ENCODE peak calls at places on chromosomes 1 and 21, in six cellular contexts. W is activated naive CD8-positive, alpha-beta T cell treated with anti-CD3 and anti-CD28 coated beads, Interleukin-2, amount 10 ng/mL, durations not matched to agents 7 days and 5 days; V is Panc1; D is stimulated activated naive CD8-positive, alpha-beta T cell treated with anti-CD3 and anti-CD28 coated beads, Interleukin-15, Interleukin-2, amounts not matched to agents 100 U/mL and 50 U/mL, for 24 hours; M is left lung; X is lower lobe of right lung. U is an unnamed sample.

GRCh38 chr1:84705503-84705902 is 15.2 kb upstream of the SSX2IP start:
- ATAC-seq in W (no peak), V (no peak), M (no peak), X (no peak), D (no peak), U (no peak)

GRCh38 chr1:12172042-12172851 is 5.5 kb downstream of the TNFRSF1B start:
- ATAC-seq in W (no peak), M (no peak), D (peak), X (no peak), V (no peak), U (peak)

GRCh38 chr1:159911668-159912067 is 11.7 kb upstream of the CFAP45 start:
- ATAC-seq in W (peak), D (peak), M (no peak), V (no peak), X (no peak), U (peak)

GRCh38 chr1:26970810-26971209 is 10.5 kb upstream of the KDF1 start:
- ATAC-seq in V (no peak), W (no peak), X (no peak), M (no peak), D (no peak), U (no peak)

GRCh38 chr1:212166296-212167039 is 118.7 kb upstream of the PPP2R5A start:
- ATAC-seq in W (no peak), X (no peak), M (peak), V (no peak), D (no peak), U (no peak)

GRCh38 chr21:27202301-27202700 is 235.4 kb upstream of the ADAMTS5 start:
- ATAC-seq in D (no peak), W (no peak), X (no peak), V (no peak), M (no peak), U (no peak)

GRCh38 chr1:147837845-147838363 is 64.7 kb upstream of the GJA8 start:
- ATAC-seq in M (peak), X (peak), V (no peak), D (no peak), W (no peak), U (no peak)

GRCh38 chr1:235105051-235106043 is 23.3 kb downstream of the TOMM20 start:
- ATAC-seq in D (peak), M (no peak), V (peak), X (no peak), W (peak), U (peak)

GRCh38 chr1:232728507-232729263 is 76.5 kb upstream of the MAP10 start:
- ATAC-seq in W (no peak), X (no peak), M (no peak), D (no peak), V (no peak), U (no peak)

GRCh38 chr21:34526618-34527290 is 14.7 kb upstream of the KCNE1 start:
- ATAC-seq in X (peak), M (peak), D (peak), V (peak), W (peak), U (peak)

GRCh38 chr1:184392779-184393522 is 6.1 kb downstream of the C1orf21 start:
- ATAC-seq in M (no peak), X (no peak), W (no peak), V (no peak), D (no peak), U (no peak)

GRCh38 chr1:157137051-157137772 is 983 bp downstream of the ETV3 start:
- ATAC-seq in M (peak), D (no peak), X (no peak), V (no peak), W (no peak), U (no peak)

GRCh38 chr1:221994939-221995338 is 253.1 kb upstream of the DUSP10 start:
- ATAC-seq in D (peak), W (no peak), V (no peak), M (peak), X (no peak), U (peak)

GRCh38 chr1:211920141-211920572 is 89.6 kb upstream of the LPGAT1 start:
- ATAC-seq in D (no peak), M (peak), V (peak), W (no peak), X (peak), U (no peak)

GRCh38 chr21:35925497-35925896 is 134.8 kb downstream of the SETD4 start:
- ATAC-seq in M (peak), V (no peak), W (no peak), D (peak), X (peak), U (peak)

GRCh38 chr1:103106426-103107321 is 1.6 kb downstream of the COL11A1 start:
- ATAC-seq in M (peak), W (no peak), D (no peak), X (peak), V (peak), U (no peak)

GRCh38 chr1:180183426-180183825 is 28.8 kb downstream of the QSOX1 start:
- ATAC-seq in X (no peak), W (no peak), V (no peak), D (no peak), M (no peak), U (no peak)

GRCh38 chr1:232046531-232047283 is 420.1 kb downstream of the DISC1 start:
- ATAC-seq in X (peak), M (no peak), V (no peak), D (peak), W (no peak), U (peak)

GRCh38 chr1:90411155-90411554 is 305.9 kb downstream of the BARHL2 start:
- ATAC-seq in V (no peak), W (no peak), M (no peak), X (no peak), D (no peak), U (no peak)

GRCh38 chr1:232538224-232538942 is 91.5 kb downstream of the SIPA1L2 start:
- ATAC-seq in D (peak), W (no peak), V (peak), M (no peak), X (no peak), U (peak)

GRCh38 chr1:75992312-75992711 is 60.1 kb upstream of the ASB17 start:
- ATAC-seq in W (no peak), V (no peak), M (no peak), X (no peak), D (no peak), U (no peak)

GRCh38 chr1:159000070-159000409 is 9.7 kb upstream of the IFI16 start:
- ATAC-seq in V (no peak), M (peak), D (no peak), W (no peak), X (no peak), U (no peak)

GRCh38 chr1:167772436-167772835 is 50.7 kb downstream of the MPZL1 start:
- ATAC-seq in V (no peak), W (no peak), M (no peak), X (no peak), D (no peak), U (no peak)

GRCh38 chr1:62908168-62908567 is 124.2 kb downstream of the ATG4C start:
- ATAC-seq in D (no peak), M (no peak), X (no peak), W (no peak), V (no peak), U (no peak)

GRCh38 chr1:18118078-18118477 is 10.5 kb downstream of the IGSF21 start:
- ATAC-seq in V (no peak), D (no peak), M (no peak), W (no peak), X (peak), U (no peak)

GRCh38 chr1:10716424-10716823 is 80.0 kb downstream of the CASZ1 start:
- ATAC-seq in M (no peak), W (no peak), D (no peak), V (no peak), X (no peak), U (no peak)

GRCh38 chr1:231410041-231410591 is 12.0 kb downstream of the EGLN1 start:
- ATAC-seq in X (no peak), M (no peak), W (no peak), V (no peak), D (peak), U (no peak)

GRCh38 chr1:182699673-182700350 is 15.4 kb upstream of the RGS8 start:
- ATAC-seq in D (no peak), V (no peak), W (no peak), X (no peak), M (no peak), U (no peak)

GRCh38 chr21:21029159-21029558 is 30.9 kb downstream of the NCAM2 start:
- ATAC-seq in X (no peak), V (no peak), M (no peak), W (no peak), D (no peak), U (no peak)

GRCh38 chr1:12038356-12039140 is 19.2 kb downstream of the MIIP start:
- ATAC-seq in D (no peak), X (no peak), M (no peak), V (no peak), W (no peak), U (no peak)

GRCh38 chr1:180912211-180912800 is 391 bp upstream of the KIAA1614 start:
- ATAC-seq in W (peak), V (peak), M (peak), D (peak), X (peak), U (no peak)

GRCh38 chr1:25658791-25659431 is 42.3 kb downstream of the MAN1C1 start:
- ATAC-seq in M (peak), V (peak), D (no peak), X (peak), W (no peak), U (no peak)

GRCh38 chr1:239912471-239912870 is 179.2 kb upstream of the FMN2 start:
- ATAC-seq in M (peak), V (no peak), W (no peak), D (no peak), X (peak), U (no peak)

GRCh38 chr1:151815716-151816327 is 10.6 kb upstream of the LINGO4 start:
- ATAC-seq in X (peak), V (no peak), M (no peak), W (peak), D (no peak), U (no peak)

GRCh38 chr1:170586942-170587593 is 55.1 kb downstream of the GORAB start:
- ATAC-seq in M (peak), W (no peak), X (peak), V (no peak), D (no peak), U (no peak)

GRCh38 chr1:7770620-7770938 is 517 bp upstream of the VAMP3 start:
- ATAC-seq in X (peak), V (peak), W (peak), D (no peak), M (peak), U (peak)

GRCh38 chr1:231606712-231607111 is 19.9 kb upstream of the DISC1 start:
- ATAC-seq in W (no peak), V (no peak), X (no peak), M (no peak), D (no peak), U (no peak)

GRCh38 chr1:164644774-164645634 is 86.0 kb downstream of the PBX1 start:
- ATAC-seq in X (no peak), W (no peak), V (no peak), M (peak), D (no peak), U (no peak)

GRCh38 chr1:1233567-1233892 is 1.5 kb downstream of the B3GALT6 start:
- ATAC-seq in M (no peak), X (no peak), D (no peak), W (no peak), V (no peak), U (no peak)